ENCODE peak calls at places on chromosome 12, in six cellular contexts. K is fibroblast of the aortic adventitia; L is SK-N-MC; I is NCI-H2171; U is transverse colon; C is activated CD4-positive, alpha-beta T cell treated with anti-CD3 and anti-CD28 coated beads for 4 hours. X is an unnamed sample.

GRCh38 chr12:98416845-98417244 is 98.5 kb upstream of the TMPO start:
- DNase-seq in K (peak), L (no peak), I (peak), U (no peak), C (no peak), X (no peak)

GRCh38 chr12:68349083-68349700 is 17.0 kb upstream of the MDM1 start:
- DNase-seq in K (peak), L (no peak), I (peak), U (no peak), C (no peak), X (no peak)

GRCh38 chr12:101608301-101609133 is 13.7 kb downstream of the MYBPC1 start:
- DNase-seq in K (no peak), L (no peak), I (no peak), U (peak), C (no peak), X (no peak)

GRCh38 chr12:40219760-40220159 is 5.0 kb upstream of the LRRK2 start:
- DNase-seq in K (no peak), L (no peak), I (no peak), U (no peak), C (no peak), X (no peak)

GRCh38 chr12:2264622-2265306 is 212.0 kb downstream of the CACNA1C start:
- DNase-seq in K (peak), L (no peak), I (no peak), U (peak), C (no peak), X (no peak)

GRCh38 chr12:88802307-88802706 is 222.0 kb upstream of the KITLG start:
- DNase-seq in K (no peak), L (no peak), I (no peak), U (no peak), C (no peak), X (no peak)

GRCh38 chr12:45435945-45436710 is 220.2 kb downstream of the ANO6 start:
- DNase-seq in K (no peak), L (no peak), I (no peak), U (no peak), C (no peak), X (no peak)

GRCh38 chr12:7695159-7695930 is at the start of gene GDF3:
- DNase-seq in K (peak), L (no peak), I (no peak), U (no peak), C (no peak), X (no peak)

GRCh38 chr12:64633940-64634337 is 23.6 kb downstream of the RASSF3 start:
- DNase-seq in K (peak), L (no peak), I (no peak), U (peak), C (peak), X (no peak)

GRCh38 chr12:106149096-106149784 is 10.5 kb upstream of the NUAK1 start:
- DNase-seq in K (peak), L (no peak), I (no peak), U (peak), C (no peak), X (no peak)

GRCh38 chr12:49893753-49894752 is 9.6 kb downstream of the FAIM2 start:
- DNase-seq in K (peak), L (no peak), I (no peak), U (no peak), C (no peak), X (no peak)

GRCh38 chr12:104219361-104219892 is 3.8 kb downstream of the TXNRD1 start:
- DNase-seq in K (peak), L (peak), I (peak), U (no peak), C (no peak), X (no peak)

GRCh38 chr12:4807116-4807783 is 87.0 kb downstream of the GALNT8 start:
- DNase-seq in K (no peak), L (no peak), I (no peak), U (no peak), C (no peak), X (no peak)

GRCh38 chr12:109759595-109759994 is 46.0 kb downstream of the FAM222A start:
- DNase-seq in K (no peak), L (no peak), I (no peak), U (peak), C (no peak), X (no peak)

GRCh38 chr12:116324684-116325664 is 47.5 kb upstream of the MED13L start:
- DNase-seq in K (no peak), L (no peak), I (no peak), U (no peak), C (peak), X (no peak)

GRCh38 chr12:49671051-49671765 is 36.0 kb downstream of the FMNL3 start:
- DNase-seq in K (no peak), L (no peak), I (no peak), U (peak), C (peak), X (peak)

GRCh38 chr12:104769207-104769606 is 188.9 kb downstream of the SLC41A2 start:
- DNase-seq in K (no peak), L (no peak), I (no peak), U (no peak), C (no peak), X (no peak)

GRCh38 chr12:121770802-121771625 is 22.5 kb downstream of the RHOF start:
- DNase-seq in K (no peak), L (no peak), I (no peak), U (no peak), C (no peak), X (no peak)

GRCh38 chr12:69274861-69275260 is 35.5 kb downstream of the CPSF6 start:
- DNase-seq in K (peak), L (no peak), I (no peak), U (no peak), C (no peak), X (no peak)

GRCh38 chr12:48979602-48980388 is 1.7 kb downstream of the WNT1 start:
- DNase-seq in K (no peak), L (no peak), I (no peak), U (peak), C (no peak), X (no peak)

GRCh38 chr12:11785722-11786121 is 136.2 kb downstream of the ETV6 start:
- DNase-seq in K (peak), L (no peak), I (no peak), U (no peak), C (no peak), X (no peak)

GRCh38 chr12:131443019-131444000 is 267.6 kb upstream of the SFSWAP start:
- DNase-seq in K (no peak), L (no peak), I (no peak), U (no peak), C (no peak), X (no peak)

GRCh38 chr12:78101181-78101876 is 270.6 kb downstream of the NAV3 start:
- DNase-seq in K (no peak), L (no peak), I (no peak), U (no peak), C (no peak), X (no peak)

GRCh38 chr12:19277707-19278106 is 148.2 kb downstream of the PLEKHA5 start:
- DNase-seq in K (no peak), L (no peak), I (no peak), U (no peak), C (no peak), X (no peak)

GRCh38 chr12:70466753-70467152 is 100.7 kb downstream of the KCNMB4 start:
- DNase-seq in K (no peak), L (no peak), I (no peak), U (no peak), C (no peak), X (no peak)

GRCh38 chr12:13425766-13426165 is 229.2 kb downstream of the EMP1 start:
- DNase-seq in K (peak), L (no peak), I (no peak), U (no peak), C (no peak), X (no peak)

GRCh38 chr12:122949816-122950215 is 16.4 kb downstream of the ABCB9 start:
- DNase-seq in K (no peak), L (no peak), I (no peak), U (no peak), C (no peak), X (no peak)

GRCh38 chr12:103169-103981 is 36.8 kb downstream of the IQSEC3 start:
- DNase-seq in K (no peak), L (no peak), I (no peak), U (no peak), C (no peak), X (no peak)

GRCh38 chr12:104865080-104865479 is 93.0 kb downstream of the SLC41A2 start:
- DNase-seq in K (no peak), L (no peak), I (no peak), U (no peak), C (no peak), X (no peak)

GRCh38 chr12:76920182-76921014 is 41.6 kb upstream of the CSRP2 start:
- DNase-seq in K (no peak), L (no peak), I (no peak), U (no peak), C (no peak), X (no peak)